ENCODE peak calls at places on chromosomes 11 and 22, in six cellular contexts. One of them, this sample, is unnamed.

GRCh38 chr11:10272132-10272531 is 21.9 kb downstream of the SBF2 start:
- DNase-seq in Right ventricle myocardium inferior: no peak
- DNase-seq in stimulated activated CD4-positive, alpha-beta T cell treated with anti-CD3 and anti-CD28 coated beads, Interleukin-4, amount 100 ng/mL, for 48 hours: no peak
- DNase-seq in ovary: no peak
- DNase-seq in endothelial cell of umbilical vein: no peak
- DNase-seq in left lung: no peak
- DNase-seq in this sample: no peak

GRCh38 chr22:41650229-41650628 is 29.1 kb downstream of the XRCC6 start:
- DNase-seq in Right ventricle myocardium inferior: no peak
- DNase-seq in stimulated activated CD4-positive, alpha-beta T cell treated with anti-CD3 and anti-CD28 coated beads, Interleukin-4, amount 100 ng/mL, for 48 hours: no peak
- DNase-seq in ovary: no peak
- DNase-seq in endothelial cell of umbilical vein: no peak
- DNase-seq in left lung: no peak
- DNase-seq in this sample: peak; percentile 2

GRCh38 chr11:110296226-110297081 is at the start of gene RDX:
- DNase-seq in Right ventricle myocardium inferior: peak; percentile 87
- DNase-seq in stimulated activated CD4-positive, alpha-beta T cell treated with anti-CD3 and anti-CD28 coated beads, Interleukin-4, amount 100 ng/mL, for 48 hours: peak; percentile 61
- DNase-seq in ovary: peak; percentile 80
- DNase-seq in endothelial cell of umbilical vein: peak; percentile 78
- DNase-seq in left lung: peak; percentile 94
- DNase-seq in this sample: peak; percentile 59

GRCh38 chr11:59010693-59011092 is 71.4 kb downstream of the GLYATL1 start:
- DNase-seq in Right ventricle myocardium inferior: no peak
- DNase-seq in stimulated activated CD4-positive, alpha-beta T cell treated with anti-CD3 and anti-CD28 coated beads, Interleukin-4, amount 100 ng/mL, for 48 hours: no peak
- DNase-seq in ovary: no peak
- DNase-seq in endothelial cell of umbilical vein: no peak
- DNase-seq in left lung: no peak
- DNase-seq in this sample: no peak

GRCh38 chr22:33781396-33781795 is 138.9 kb downstream of the LARGE1 start:
- DNase-seq in Right ventricle myocardium inferior: no peak
- DNase-seq in stimulated activated CD4-positive, alpha-beta T cell treated with anti-CD3 and anti-CD28 coated beads, Interleukin-4, amount 100 ng/mL, for 48 hours: no peak
- DNase-seq in ovary: no peak
- DNase-seq in endothelial cell of umbilical vein: no peak
- DNase-seq in left lung: no peak
- DNase-seq in this sample: no peak

GRCh38 chr11:125402436-125402835 is 93.6 kb downstream of the FEZ1 start:
- DNase-seq in Right ventricle myocardium inferior: no peak
- DNase-seq in stimulated activated CD4-positive, alpha-beta T cell treated with anti-CD3 and anti-CD28 coated beads, Interleukin-4, amount 100 ng/mL, for 48 hours: no peak
- DNase-seq in ovary: no peak
- DNase-seq in endothelial cell of umbilical vein: peak; percentile 19
- DNase-seq in left lung: no peak
- DNase-seq in this sample: no peak

GRCh38 chr22:23054531-23055257 is 15.6 kb upstream of the GNAZ start:
- DNase-seq in Right ventricle myocardium inferior: peak; percentile 63
- DNase-seq in stimulated activated CD4-positive, alpha-beta T cell treated with anti-CD3 and anti-CD28 coated beads, Interleukin-4, amount 100 ng/mL, for 48 hours: no peak
- DNase-seq in ovary: no peak
- DNase-seq in endothelial cell of umbilical vein: no peak
- DNase-seq in left lung: no peak
- DNase-seq in this sample: peak; percentile 1

GRCh38 chr22:26904483-26904882 is 247.1 kb downstream of the MIAT start:
- DNase-seq in Right ventricle myocardium inferior: no peak
- DNase-seq in stimulated activated CD4-positive, alpha-beta T cell treated with anti-CD3 and anti-CD28 coated beads, Interleukin-4, amount 100 ng/mL, for 48 hours: no peak
- DNase-seq in ovary: no peak
- DNase-seq in endothelial cell of umbilical vein: peak; percentile 10
- DNase-seq in left lung: no peak
- DNase-seq in this sample: no peak

GRCh38 chr11:93570759-93571413 is 27.7 kb upstream of the SMCO4 start:
- DNase-seq in Right ventricle myocardium inferior: no peak
- DNase-seq in stimulated activated CD4-positive, alpha-beta T cell treated with anti-CD3 and anti-CD28 coated beads, Interleukin-4, amount 100 ng/mL, for 48 hours: no peak
- DNase-seq in ovary: peak; percentile 15
- DNase-seq in endothelial cell of umbilical vein: no peak
- DNase-seq in left lung: no peak
- DNase-seq in this sample: peak; percentile 86

GRCh38 chr11:61549662-61550568 is 31.0 kb downstream of the SYT7 start:
- DNase-seq in Right ventricle myocardium inferior: peak; percentile 66
- DNase-seq in stimulated activated CD4-positive, alpha-beta T cell treated with anti-CD3 and anti-CD28 coated beads, Interleukin-4, amount 100 ng/mL, for 48 hours: no peak
- DNase-seq in ovary: no peak
- DNase-seq in endothelial cell of umbilical vein: no peak
- DNase-seq in left lung: no peak
- DNase-seq in this sample: no peak

GRCh38 chr22:38175206-38176118 is 6.2 kb downstream of the PLA2G6 start:
- DNase-seq in Right ventricle myocardium inferior: no peak
- DNase-seq in stimulated activated CD4-positive, alpha-beta T cell treated with anti-CD3 and anti-CD28 coated beads, Interleukin-4, amount 100 ng/mL, for 48 hours: no peak
- DNase-seq in ovary: no peak
- DNase-seq in endothelial cell of umbilical vein: no peak
- DNase-seq in left lung: no peak
- DNase-seq in this sample: no peak

GRCh38 chr22:25754527-25755202 is 12.7 kb downstream of the MYO18B start:
- DNase-seq in Right ventricle myocardium inferior: peak; percentile 87
- DNase-seq in stimulated activated CD4-positive, alpha-beta T cell treated with anti-CD3 and anti-CD28 coated beads, Interleukin-4, amount 100 ng/mL, for 48 hours: no peak
- DNase-seq in ovary: no peak
- DNase-seq in endothelial cell of umbilical vein: peak; percentile 48
- DNase-seq in left lung: no peak
- DNase-seq in this sample: peak; percentile 97

GRCh38 chr22:40407021-40407761 is 36.8 kb downstream of the SGSM3 start:
- DNase-seq in Right ventricle myocardium inferior: peak; percentile 58
- DNase-seq in stimulated activated CD4-positive, alpha-beta T cell treated with anti-CD3 and anti-CD28 coated beads, Interleukin-4, amount 100 ng/mL, for 48 hours: no peak
- DNase-seq in ovary: no peak
- DNase-seq in endothelial cell of umbilical vein: no peak
- DNase-seq in left lung: no peak
- DNase-seq in this sample: no peak

GRCh38 chr11:6297831-6298230 is 22.5 kb downstream of the CAVIN3 start:
- DNase-seq in Right ventricle myocardium inferior: no peak
- DNase-seq in stimulated activated CD4-positive, alpha-beta T cell treated with anti-CD3 and anti-CD28 coated beads, Interleukin-4, amount 100 ng/mL, for 48 hours: no peak
- DNase-seq in ovary: no peak
- DNase-seq in endothelial cell of umbilical vein: peak; percentile 14
- DNase-seq in left lung: no peak
- DNase-seq in this sample: no peak

GRCh38 chr11:113991170-113991569 is 16.3 kb downstream of the HTR3A start:
- DNase-seq in Right ventricle myocardium inferior: no peak
- DNase-seq in stimulated activated CD4-positive, alpha-beta T cell treated with anti-CD3 and anti-CD28 coated beads, Interleukin-4, amount 100 ng/mL, for 48 hours: no peak
- DNase-seq in ovary: peak; percentile 31
- DNase-seq in endothelial cell of umbilical vein: peak; percentile 38
- DNase-seq in left lung: no peak
- DNase-seq in this sample: no peak

GRCh38 chr11:848380-848931 is 5.8 kb downstream of the TSPAN4 start:
- DNase-seq in Right ventricle myocardium inferior: no peak
- DNase-seq in stimulated activated CD4-positive, alpha-beta T cell treated with anti-CD3 and anti-CD28 coated beads, Interleukin-4, amount 100 ng/mL, for 48 hours: peak; percentile 60
- DNase-seq in ovary: peak; percentile 67
- DNase-seq in endothelial cell of umbilical vein: peak; percentile 32
- DNase-seq in left lung: peak; percentile 88
- DNase-seq in this sample: no peak

GRCh38 chr22:38348751-38349496 is 31.7 kb upstream of the CSNK1E start:
- DNase-seq in Right ventricle myocardium inferior: peak; percentile 32
- DNase-seq in stimulated activated CD4-positive, alpha-beta T cell treated with anti-CD3 and anti-CD28 coated beads, Interleukin-4, amount 100 ng/mL, for 48 hours: no peak
- DNase-seq in ovary: no peak
- DNase-seq in endothelial cell of umbilical vein: no peak
- DNase-seq in left lung: peak; percentile 8
- DNase-seq in this sample: no peak

GRCh38 chr11:59692915-59693314 is 20.7 kb downstream of the OR10V1 start:
- DNase-seq in Right ventricle myocardium inferior: no peak
- DNase-seq in stimulated activated CD4-positive, alpha-beta T cell treated with anti-CD3 and anti-CD28 coated beads, Interleukin-4, amount 100 ng/mL, for 48 hours: no peak
- DNase-seq in ovary: no peak
- DNase-seq in endothelial cell of umbilical vein: no peak
- DNase-seq in left lung: no peak
- DNase-seq in this sample: no peak

GRCh38 chr11:11975201-11976092 is 33.0 kb downstream of the DKK3 start:
- DNase-seq in Right ventricle myocardium inferior: no peak
- DNase-seq in stimulated activated CD4-positive, alpha-beta T cell treated with anti-CD3 and anti-CD28 coated beads, Interleukin-4, amount 100 ng/mL, for 48 hours: no peak
- DNase-seq in ovary: no peak
- DNase-seq in endothelial cell of umbilical vein: no peak
- DNase-seq in left lung: no peak
- DNase-seq in this sample: peak; percentile 60

GRCh38 chr11:105609832-105610781 is at the start of gene GRIA4:
- DNase-seq in Right ventricle myocardium inferior: peak; percentile 67
- DNase-seq in stimulated activated CD4-positive, alpha-beta T cell treated with anti-CD3 and anti-CD28 coated beads, Interleukin-4, amount 100 ng/mL, for 48 hours: no peak
- DNase-seq in ovary: peak; percentile 28
- DNase-seq in endothelial cell of umbilical vein: peak; percentile 29
- DNase-seq in left lung: peak; percentile 84
- DNase-seq in this sample: peak; percentile 32

GRCh38 chr11:61150656-61151544 is 10.3 kb downstream of the VPS37C start:
- DNase-seq in Right ventricle myocardium inferior: no peak
- DNase-seq in stimulated activated CD4-positive, alpha-beta T cell treated with anti-CD3 and anti-CD28 coated beads, Interleukin-4, amount 100 ng/mL, for 48 hours: no peak
- DNase-seq in ovary: no peak
- DNase-seq in endothelial cell of umbilical vein: no peak
- DNase-seq in left lung: no peak
- DNase-seq in this sample: no peak

GRCh38 chr22:23894710-23895598 is 771 bp downstream of the MIF start:
- DNase-seq in Right ventricle myocardium inferior: peak; percentile 86
- DNase-seq in stimulated activated CD4-positive, alpha-beta T cell treated with anti-CD3 and anti-CD28 coated beads, Interleukin-4, amount 100 ng/mL, for 48 hours: peak; percentile 75
- DNase-seq in ovary: peak; percentile 86
- DNase-seq in endothelial cell of umbilical vein: peak; percentile 68
- DNase-seq in left lung: peak; percentile 91
- DNase-seq in this sample: peak; percentile 62

GRCh38 chr11:84671325-84672019 is 955.7 kb downstream of the DLG2 start:
- DNase-seq in Right ventricle myocardium inferior: no peak
- DNase-seq in stimulated activated CD4-positive, alpha-beta T cell treated with anti-CD3 and anti-CD28 coated beads, Interleukin-4, amount 100 ng/mL, for 48 hours: no peak
- DNase-seq in ovary: no peak
- DNase-seq in endothelial cell of umbilical vein: no peak
- DNase-seq in left lung: no peak
- DNase-seq in this sample: no peak

GRCh38 chr11:35272391-35272821 is 133.4 kb downstream of the CD44 start:
- DNase-seq in Right ventricle myocardium inferior: no peak
- DNase-seq in stimulated activated CD4-positive, alpha-beta T cell treated with anti-CD3 and anti-CD28 coated beads, Interleukin-4, amount 100 ng/mL, for 48 hours: peak; percentile 44
- DNase-seq in ovary: no peak
- DNase-seq in endothelial cell of umbilical vein: no peak
- DNase-seq in left lung: no peak
- DNase-seq in this sample: no peak

GRCh38 chr22:42697542-42698013 is 23.1 kb downstream of the A4GALT start:
- DNase-seq in Right ventricle myocardium inferior: peak; percentile 88
- DNase-seq in stimulated activated CD4-positive, alpha-beta T cell treated with anti-CD3 and anti-CD28 coated beads, Interleukin-4, amount 100 ng/mL, for 48 hours: no peak
- DNase-seq in ovary: no peak
- DNase-seq in endothelial cell of umbilical vein: peak; percentile 40
- DNase-seq in left lung: no peak
- DNase-seq in this sample: peak; percentile 85

GRCh38 chr11:114678125-114679036 is at the start of gene NXPE2:
- DNase-seq in Right ventricle myocardium inferior: no peak
- DNase-seq in stimulated activated CD4-positive, alpha-beta T cell treated with anti-CD3 and anti-CD28 coated beads, Interleukin-4, amount 100 ng/mL, for 48 hours: no peak
- DNase-seq in ovary: no peak
- DNase-seq in endothelial cell of umbilical vein: no peak
- DNase-seq in left lung: no peak
- DNase-seq in this sample: no peak

GRCh38 chr11:97574976-97575665 is 1185.3 kb downstream of the JRKL start:
- DNase-seq in Right ventricle myocardium inferior: no peak
- DNase-seq in stimulated activated CD4-positive, alpha-beta T cell treated with anti-CD3 and anti-CD28 coated beads, Interleukin-4, amount 100 ng/mL, for 48 hours: no peak
- DNase-seq in ovary: no peak
- DNase-seq in endothelial cell of umbilical vein: no peak
- DNase-seq in left lung: no peak
- DNase-seq in this sample: no peak

GRCh38 chr11:72816404-72816990 is 2.3 kb downstream of the ATG16L2 start:
- DNase-seq in Right ventricle myocardium inferior: no peak
- DNase-seq in stimulated activated CD4-positive, alpha-beta T cell treated with anti-CD3 and anti-CD28 coated beads, Interleukin-4, amount 100 ng/mL, for 48 hours: no peak
- DNase-seq in ovary: no peak
- DNase-seq in endothelial cell of umbilical vein: no peak
- DNase-seq in left lung: no peak
- DNase-seq in this sample: no peak

GRCh38 chr11:89487016-89487415 is 4.2 kb downstream of the NOX4 start:
- DNase-seq in Right ventricle myocardium inferior: no peak
- DNase-seq in stimulated activated CD4-positive, alpha-beta T cell treated with anti-CD3 and anti-CD28 coated beads, Interleukin-4, amount 100 ng/mL, for 48 hours: no peak
- DNase-seq in ovary: no peak
- DNase-seq in endothelial cell of umbilical vein: peak; percentile 53
- DNase-seq in left lung: no peak
- DNase-seq in this sample: no peak

GRCh38 chr11:33691051-33691864 is 9.4 kb downstream of the C11orf91 start:
- DNase-seq in Right ventricle myocardium inferior: peak; percentile 11
- DNase-seq in stimulated activated CD4-positive, alpha-beta T cell treated with anti-CD3 and anti-CD28 coated beads, Interleukin-4, amount 100 ng/mL, for 48 hours: no peak
- DNase-seq in ovary: no peak
- DNase-seq in endothelial cell of umbilical vein: no peak
- DNase-seq in left lung: no peak
- DNase-seq in this sample: no peak

GRCh38 chr11:78645226-78646202 is 70.8 kb upstream of the NARS2 start:
- DNase-seq in Right ventricle myocardium inferior: peak; percentile 74
- DNase-seq in stimulated activated CD4-positive, alpha-beta T cell treated with anti-CD3 and anti-CD28 coated beads, Interleukin-4, amount 100 ng/mL, for 48 hours: peak; percentile 55
- DNase-seq in ovary: peak; percentile 84
- DNase-seq in endothelial cell of umbilical vein: peak; percentile 60
- DNase-seq in left lung: peak; percentile 83
- DNase-seq in this sample: peak; percentile 78

GRCh38 chr11:41659990-41660389 is 200.5 kb upstream of the LRRC4C start:
- DNase-seq in Right ventricle myocardium inferior: no peak
- DNase-seq in stimulated activated CD4-positive, alpha-beta T cell treated with anti-CD3 and anti-CD28 coated beads, Interleukin-4, amount 100 ng/mL, for 48 hours: no peak
- DNase-seq in ovary: no peak
- DNase-seq in endothelial cell of umbilical vein: no peak
- DNase-seq in left lung: no peak
- DNase-seq in this sample: no peak

GRCh38 chr11:60570970-60571369 is 55.8 kb downstream of the MS4A13 start:
- DNase-seq in Right ventricle myocardium inferior: no peak
- DNase-seq in stimulated activated CD4-positive, alpha-beta T cell treated with anti-CD3 and anti-CD28 coated beads, Interleukin-4, amount 100 ng/mL, for 48 hours: no peak
- DNase-seq in ovary: no peak
- DNase-seq in endothelial cell of umbilical vein: no peak
- DNase-seq in left lung: no peak
- DNase-seq in this sample: no peak

This sample was measured in tibial artery.